ENCODE peak calls at places on chromosome 22, in seven cellular contexts. One of them, this sample, is unnamed.

GRCh38 chr22:23070418-23071162 is at the start of gene GNAZ:
- DNase-seq in neural crest cell: peak; percentile 36
- DNase-seq in bronchial epithelial cell: no peak
- DNase-seq in aorta: peak; percentile 47
- DNase-seq in stimulated activated CD4-positive, alpha-beta T cell treated with anti-CD3 and anti-CD28 coated beads, Interleukin-4, amount 100 ng/mL, for 1 hour: peak; percentile 10
- DNase-seq in skeletal muscle cell: no peak
- DNase-seq in fibroblast of the conjunctiva: no peak
- DNase-seq in this sample: no peak

GRCh38 chr22:38187413-38188212 is 6.0 kb upstream of the PLA2G6 start:
- DNase-seq in skeletal muscle cell: no peak
- DNase-seq in stimulated activated CD4-positive, alpha-beta T cell treated with anti-CD3 and anti-CD28 coated beads, Interleukin-4, amount 100 ng/mL, for 1 hour: no peak
- DNase-seq in bronchial epithelial cell: peak; percentile 77
- DNase-seq in fibroblast of the conjunctiva: no peak
- DNase-seq in neural crest cell: no peak
- DNase-seq in aorta: no peak
- DNase-seq in this sample: no peak

GRCh38 chr22:18147791-18148507 is 2.0 kb upstream of the USP18 start:
- DNase-seq in skeletal muscle cell: no peak
- DNase-seq in fibroblast of the conjunctiva: no peak
- DNase-seq in bronchial epithelial cell: no peak
- DNase-seq in neural crest cell: no peak
- DNase-seq in stimulated activated CD4-positive, alpha-beta T cell treated with anti-CD3 and anti-CD28 coated beads, Interleukin-4, amount 100 ng/mL, for 1 hour: no peak
- DNase-seq in aorta: no peak
- DNase-seq in this sample: no peak

GRCh38 chr22:22343603-22344276 is 99.2 kb downstream of the VPREB1 start:
- DNase-seq in fibroblast of the conjunctiva: no peak
- DNase-seq in bronchial epithelial cell: no peak
- DNase-seq in skeletal muscle cell: no peak
- DNase-seq in aorta: no peak
- DNase-seq in neural crest cell: no peak
- DNase-seq in stimulated activated CD4-positive, alpha-beta T cell treated with anti-CD3 and anti-CD28 coated beads, Interleukin-4, amount 100 ng/mL, for 1 hour: no peak
- DNase-seq in this sample: no peak

GRCh38 chr22:20530368-20531153 is 23.2 kb downstream of the MED15 start:
- DNase-seq in neural crest cell: no peak
- DNase-seq in fibroblast of the conjunctiva: no peak
- DNase-seq in aorta: no peak
- DNase-seq in skeletal muscle cell: no peak
- DNase-seq in bronchial epithelial cell: peak; percentile 93
- DNase-seq in stimulated activated CD4-positive, alpha-beta T cell treated with anti-CD3 and anti-CD28 coated beads, Interleukin-4, amount 100 ng/mL, for 1 hour: no peak
- DNase-seq in this sample: no peak

GRCh38 chr22:25987948-25988347 is 181.3 kb upstream of the SEZ6L start:
- DNase-seq in skeletal muscle cell: no peak
- DNase-seq in bronchial epithelial cell: no peak
- DNase-seq in neural crest cell: no peak
- DNase-seq in aorta: no peak
- DNase-seq in fibroblast of the conjunctiva: no peak
- DNase-seq in stimulated activated CD4-positive, alpha-beta T cell treated with anti-CD3 and anti-CD28 coated beads, Interleukin-4, amount 100 ng/mL, for 1 hour: no peak
- DNase-seq in this sample: no peak

GRCh38 chr22:40415531-40416266 is 45.3 kb downstream of the SGSM3 start:
- DNase-seq in skeletal muscle cell: no peak
- DNase-seq in aorta: no peak
- DNase-seq in neural crest cell: no peak
- DNase-seq in stimulated activated CD4-positive, alpha-beta T cell treated with anti-CD3 and anti-CD28 coated beads, Interleukin-4, amount 100 ng/mL, for 1 hour: no peak
- DNase-seq in bronchial epithelial cell: no peak
- DNase-seq in fibroblast of the conjunctiva: no peak
- DNase-seq in this sample: no peak

GRCh38 chr22:19222242-19223005 is 43.9 kb upstream of the SLC25A1 start:
- DNase-seq in aorta: no peak
- DNase-seq in neural crest cell: no peak
- DNase-seq in skeletal muscle cell: no peak
- DNase-seq in fibroblast of the conjunctiva: no peak
- DNase-seq in bronchial epithelial cell: no peak
- DNase-seq in stimulated activated CD4-positive, alpha-beta T cell treated with anti-CD3 and anti-CD28 coated beads, Interleukin-4, amount 100 ng/mL, for 1 hour: no peak
- DNase-seq in this sample: no peak

GRCh38 chr22:36875741-36876140 is 14.9 kb downstream of the NCF4 start:
- DNase-seq in skeletal muscle cell: no peak
- DNase-seq in bronchial epithelial cell: no peak
- DNase-seq in stimulated activated CD4-positive, alpha-beta T cell treated with anti-CD3 and anti-CD28 coated beads, Interleukin-4, amount 100 ng/mL, for 1 hour: no peak
- DNase-seq in aorta: no peak
- DNase-seq in neural crest cell: no peak
- DNase-seq in fibroblast of the conjunctiva: no peak
- DNase-seq in this sample: no peak

GRCh38 chr22:46068908-46069481 is 81.3 kb upstream of the PPARA start:
- DNase-seq in stimulated activated CD4-positive, alpha-beta T cell treated with anti-CD3 and anti-CD28 coated beads, Interleukin-4, amount 100 ng/mL, for 1 hour: no peak
- DNase-seq in fibroblast of the conjunctiva: no peak
- DNase-seq in neural crest cell: no peak
- DNase-seq in bronchial epithelial cell: peak; percentile 55
- DNase-seq in skeletal muscle cell: no peak
- DNase-seq in aorta: peak; percentile 44
- DNase-seq in this sample: no peak

GRCh38 chr22:31346733-31347250 is 646 bp upstream of the PATZ1 start:
- DNase-seq in aorta: no peak
- DNase-seq in bronchial epithelial cell: no peak
- DNase-seq in neural crest cell: peak; percentile 61
- DNase-seq in stimulated activated CD4-positive, alpha-beta T cell treated with anti-CD3 and anti-CD28 coated beads, Interleukin-4, amount 100 ng/mL, for 1 hour: peak; percentile 50
- DNase-seq in skeletal muscle cell: no peak
- DNase-seq in fibroblast of the conjunctiva: peak; percentile 16
- DNase-seq in this sample: no peak

This sample was measured in 8988T.